ENCODE peak calls at places on chromosomes 6 and 20, in seven cellular contexts. R is sigmoid colon, Z is HepG2, L is stomach, O is GM23338, D is prostate gland, Y is Panc1. S is an unnamed sample.

GRCh38 chr6:45657243-45657642 is 279.5 kb upstream of the SUPT3H start:
- DNase-seq in R (no peak), Y (no peak), O (no peak), D (no peak), L (no peak), Z (no peak), S (no peak)

GRCh38 chr20:64082126-64082638 is 2.0 kb downstream of the LKAAEAR1 start:
- DNase-seq in R (no peak), Z (peak), O (peak), L (no peak), D (no peak), Y (no peak), S (no peak)

GRCh38 chr6:167549187-167549586 is 224.3 kb downstream of the TTLL2 start:
- DNase-seq in Z (no peak), R (no peak), D (no peak), L (no peak), Y (no peak), O (no peak), S (no peak)

GRCh38 chr20:54848984-54849538 is 373.7 kb downstream of the DOK5 start:
- DNase-seq in L (no peak), Y (no peak), O (no peak), D (no peak), R (no peak), Z (no peak), S (no peak)

GRCh38 chr6:77245026-77245425 is 218.3 kb downstream of the HTR1B start:
- DNase-seq in Z (no peak), D (no peak), Y (no peak), R (no peak), O (no peak), L (no peak), S (no peak)

GRCh38 chr20:1945134-1945618 is 48.7 kb downstream of the PDYN start:
- DNase-seq in Z (no peak), R (peak), O (no peak), Y (no peak), L (peak), D (no peak), S (peak)

GRCh38 chr6:39061182-39061581 is 12.6 kb downstream of the GLP1R start:
- DNase-seq in L (no peak), Z (no peak), R (no peak), O (no peak), D (no peak), Y (no peak), S (no peak)

GRCh38 chr20:29740951-29741593 is 1516.4 kb upstream of the DEFB115 start:
- DNase-seq in Y (no peak), D (no peak), R (no peak), O (no peak), Z (no peak), L (peak), S (no peak)

GRCh38 chr6:87754828-87755227 is 52.8 kb upstream of the AKIRIN2 start:
- DNase-seq in O (no peak), D (no peak), R (no peak), Z (no peak), L (no peak), Y (no peak), S (peak)

GRCh38 chr6:3410385-3411360 is 46.2 kb downstream of the SLC22A23 start:
- DNase-seq in Y (peak), O (peak), R (peak), L (peak), D (no peak), Z (peak), S (peak)

GRCh38 chr6:105714846-105715245 is 312.0 kb upstream of the PREP start:
- DNase-seq in R (no peak), L (no peak), D (no peak), Z (no peak), Y (no peak), O (no peak), S (no peak)

GRCh38 chr6:92201618-92202017 is 1217.7 kb downstream of the EPHA7 start:
- DNase-seq in R (no peak), O (no peak), Z (no peak), D (no peak), Y (no peak), L (no peak), S (no peak)

GRCh38 chr20:62365814-62366369 is 1.2 kb downstream of the LAMA5 start:
- DNase-seq in Y (no peak), D (peak), O (peak), R (peak), Z (no peak), L (no peak), S (no peak)

GRCh38 chr20:8787090-8787489 is 281.8 kb upstream of the PLCB4 start:
- DNase-seq in L (no peak), D (no peak), Z (no peak), R (no peak), O (no peak), Y (no peak), S (no peak)

GRCh38 chr6:114936060-114936459 is 593.2 kb upstream of the HS3ST5 start:
- DNase-seq in O (peak), Z (no peak), L (no peak), D (no peak), R (no peak), Y (no peak), S (no peak)

GRCh38 chr6:43809417-43810305 is 39.6 kb downstream of the VEGFA start:
- DNase-seq in Y (no peak), D (no peak), L (peak), R (peak), O (no peak), Z (peak), S (no peak)

GRCh38 chr6:32240686-32241085 is 16.8 kb upstream of the NOTCH4 start:
- DNase-seq in D (no peak), R (no peak), L (no peak), O (no peak), Z (no peak), Y (no peak), S (no peak)

GRCh38 chr20:16583444-16583843 is 10.2 kb upstream of the KIF16B start:
- DNase-seq in R (no peak), L (no peak), Y (no peak), D (no peak), O (no peak), Z (no peak), S (no peak)

GRCh38 chr6:103113416-103113815 is 1719.9 kb downstream of the GRIK2 start:
- DNase-seq in R (no peak), O (no peak), Z (no peak), L (no peak), D (no peak), Y (no peak), S (no peak)

GRCh38 chr6:4017847-4018193 is 61.1 kb downstream of the FAM217A start:
- DNase-seq in O (peak), D (no peak), L (no peak), Y (no peak), R (no peak), Z (peak), S (no peak)

GRCh38 chr20:41391587-41392001 is 25.0 kb upstream of the EMILIN3 start:
- DNase-seq in Y (no peak), O (peak), Z (no peak), D (no peak), R (no peak), L (no peak), S (no peak)

GRCh38 chr20:31579245-31579644 is 25.8 kb upstream of the ID1 start:
- DNase-seq in R (no peak), O (no peak), Y (no peak), Z (no peak), L (no peak), D (no peak), S (no peak)

GRCh38 chr6:56827908-56828649 is 126.8 kb upstream of the BEND6 start:
- DNase-seq in O (no peak), D (no peak), R (no peak), Y (no peak), L (no peak), Z (no peak), S (no peak)

GRCh38 chr6:359261-360035 is 32.1 kb upstream of the IRF4 start:
- DNase-seq in O (no peak), L (no peak), R (peak), Y (no peak), D (no peak), Z (no peak), S (no peak)

GRCh38 chr6:95574811-95575210 is 2.5 kb upstream of the MANEA start:
- DNase-seq in R (no peak), L (no peak), O (no peak), Y (no peak), Z (peak), D (peak), S (peak)

GRCh38 chr20:56788041-56788670 is 159.1 kb downstream of the TFAP2C start:
- DNase-seq in L (no peak), Z (peak), O (no peak), R (peak), Y (peak), D (no peak), S (peak)

GRCh38 chr6:154458565-154459475 is 51.7 kb downstream of the CNKSR3 start:
- DNase-seq in Z (no peak), R (no peak), L (no peak), Y (no peak), O (no peak), D (no peak), S (no peak)

GRCh38 chr6:162684961-162685360 is 42.6 kb downstream of the PRKN start:
- DNase-seq in O (no peak), R (no peak), Y (no peak), L (no peak), D (no peak), Z (no peak), S (no peak)

GRCh38 chr6:111306104-111306888 is 176.7 kb downstream of the REV3L start:
- DNase-seq in Y (no peak), Z (no peak), L (no peak), O (peak), D (no peak), R (no peak), S (no peak)

GRCh38 chr20:59789641-59790040 is 143.8 kb downstream of the SYCP2 start:
- DNase-seq in R (peak), O (no peak), Z (no peak), Y (no peak), D (no peak), L (peak), S (no peak)

GRCh38 chr6:1197309-1197708 is 114.6 kb upstream of the FOXQ1 start:
- DNase-seq in L (no peak), O (no peak), Y (no peak), D (no peak), Z (no peak), R (no peak), S (no peak)

GRCh38 chr6:74431873-74432272 is 735.9 kb downstream of the CD109 start:
- DNase-seq in Y (no peak), Z (no peak), L (no peak), O (no peak), R (no peak), D (no peak), S (no peak)

GRCh38 chr6:75397806-75398465 is 95.7 kb downstream of the FILIP1 start:
- DNase-seq in Z (peak), L (no peak), R (no peak), O (no peak), D (no peak), Y (no peak), S (no peak)

GRCh38 chr6:72554203-72554564 is 67.7 kb upstream of the KCNQ5 start:
- DNase-seq in R (no peak), D (no peak), Z (no peak), L (no peak), Y (peak), O (no peak), S (no peak)

GRCh38 chr6:155162682-155163081 is 101.1 kb upstream of the CLDN20 start:
- DNase-seq in O (no peak), R (no peak), D (no peak), Y (no peak), L (no peak), Z (no peak), S (no peak)

GRCh38 chr6:11614534-11615213 is 77.1 kb downstream of the TMEM170B start:
- DNase-seq in L (no peak), Z (no peak), R (no peak), O (no peak), Y (no peak), D (no peak), S (no peak)

GRCh38 chr20:3815703-3816315 is 4.5 kb upstream of the AP5S1 start:
- DNase-seq in Y (no peak), D (no peak), O (no peak), Z (no peak), L (no peak), R (peak), S (no peak)

GRCh38 chr6:150251566-150252186 is 108.8 kb downstream of the PPP1R14C start:
- DNase-seq in D (no peak), R (no peak), L (no peak), Y (no peak), Z (no peak), O (no peak), S (no peak)

GRCh38 chr6:169714595-169714994 is 9.7 kb downstream of the PHF10 start:
- DNase-seq in R (no peak), O (no peak), Z (no peak), L (no peak), Y (no peak), D (no peak), S (no peak)

GRCh38 chr6:169707772-169708171 is 5.8 kb downstream of the C6orf120 start:
- DNase-seq in L (no peak), Y (no peak), Z (no peak), D (no peak), O (no peak), R (no peak), S (no peak)

GRCh38 chr6:169710009-169710408 is 8.1 kb downstream of the C6orf120 start:
- DNase-seq in R (no peak), L (no peak), O (no peak), Y (no peak), Z (no peak), D (no peak), S (no peak)

GRCh38 chr6:169714178-169714577 is 10.1 kb downstream of the PHF10 start:
- DNase-seq in D (no peak), L (no peak), Y (no peak), R (no peak), Z (no peak), O (no peak), S (no peak)

GRCh38 chr6:169709293-169709692 is 7.4 kb downstream of the C6orf120 start:
- DNase-seq in Y (no peak), O (no peak), R (no peak), D (no peak), L (no peak), Z (no peak), S (no peak)
- TF ChIP-seq POLR2AphosphoS5 in Y (no peak), O (no peak), R (no peak), D (no peak), L (no peak), Z (no peak), S (no peak)

GRCh38 chr6:159043236-159043635 is 1.6 kb downstream of the TAGAP start:
- DNase-seq in R (no peak), O (no peak), D (no peak), L (no peak), Y (no peak), Z (no peak), S (no peak)

GRCh38 chr6:159042824-159043181 is 2.0 kb downstream of the TAGAP start:
- DNase-seq in L (no peak), O (no peak), Z (no peak), R (no peak), D (no peak), Y (no peak), S (no peak)

GRCh38 chr6:159043986-159044385 is 805 bp downstream of the TAGAP start:
- DNase-seq in Z (no peak), D (no peak), Y (no peak), R (no peak), O (no peak), L (no peak), S (no peak)

GRCh38 chr6:159045826-159046225 is 1.0 kb upstream of the TAGAP start:
- DNase-seq in L (no peak), R (no peak), Z (no peak), Y (no peak), D (no peak), O (peak), S (no peak)

GRCh38 chr6:159044899-159045727 is at the start of gene TAGAP:
- DNase-seq in R (peak), Z (no peak), L (peak), Y (no peak), D (peak), O (no peak), S (peak)
- H3K4me3 ChIP-seq in R (peak), Z (no peak), L (peak), Y (no peak), D (peak), O (no peak), S (peak)

GRCh38 chr20:60993647-60994046 is 258.4 kb upstream of the CDH4 start:
- DNase-seq in R (no peak), Y (no peak), O (peak), Z (no peak), L (no peak), D (no peak), S (no peak)

GRCh38 chr20:60986757-60987156 is 265.3 kb upstream of the CDH4 start:
- DNase-seq in L (no peak), R (no peak), D (no peak), Z (no peak), O (no peak), Y (no peak), S (no peak)

GRCh38 chr20:60984666-60985065 is 267.4 kb upstream of the CDH4 start:
- DNase-seq in Z (no peak), Y (no peak), D (no peak), R (no peak), O (no peak), L (no peak), S (no peak)

GRCh38 chr20:60990647-60991046 is 261.4 kb upstream of the CDH4 start:
- DNase-seq in O (no peak), L (no peak), Y (no peak), R (no peak), D (no peak), Z (no peak), S (no peak)
- TF ChIP-seq POLR2AphosphoS5 in O (no peak), L (no peak), Y (no peak), R (no peak), D (no peak), Z (no peak), S (no peak)

DNA sequence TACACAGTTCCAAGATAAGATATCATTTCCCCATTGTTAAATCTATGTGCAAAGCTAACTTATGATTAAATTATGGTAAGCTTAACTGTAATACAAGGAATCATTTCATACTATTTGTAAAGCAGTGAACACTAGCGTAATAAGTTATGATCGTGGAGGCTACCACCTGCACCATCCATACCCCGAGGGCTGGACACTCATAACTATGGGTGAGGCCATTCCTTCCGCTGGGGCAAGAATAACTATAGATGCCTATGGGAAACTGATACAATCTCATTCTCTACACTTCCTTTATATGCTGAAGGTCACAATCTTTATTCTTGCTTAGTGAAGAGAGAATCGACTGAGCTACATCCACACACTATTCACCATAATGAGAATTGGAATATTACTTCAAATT is 916.0 kb upstream of the FLRT3 start:
- DNase-seq in O (no peak), Z (no peak), Y (no peak), L (no peak), D (no peak), R (no peak), S (no peak)
- H3K4me3 ChIP-seq in O (no peak), Z (no peak), Y (no peak), L (no peak), D (no peak), R (no peak), S (no peak)

DNA sequence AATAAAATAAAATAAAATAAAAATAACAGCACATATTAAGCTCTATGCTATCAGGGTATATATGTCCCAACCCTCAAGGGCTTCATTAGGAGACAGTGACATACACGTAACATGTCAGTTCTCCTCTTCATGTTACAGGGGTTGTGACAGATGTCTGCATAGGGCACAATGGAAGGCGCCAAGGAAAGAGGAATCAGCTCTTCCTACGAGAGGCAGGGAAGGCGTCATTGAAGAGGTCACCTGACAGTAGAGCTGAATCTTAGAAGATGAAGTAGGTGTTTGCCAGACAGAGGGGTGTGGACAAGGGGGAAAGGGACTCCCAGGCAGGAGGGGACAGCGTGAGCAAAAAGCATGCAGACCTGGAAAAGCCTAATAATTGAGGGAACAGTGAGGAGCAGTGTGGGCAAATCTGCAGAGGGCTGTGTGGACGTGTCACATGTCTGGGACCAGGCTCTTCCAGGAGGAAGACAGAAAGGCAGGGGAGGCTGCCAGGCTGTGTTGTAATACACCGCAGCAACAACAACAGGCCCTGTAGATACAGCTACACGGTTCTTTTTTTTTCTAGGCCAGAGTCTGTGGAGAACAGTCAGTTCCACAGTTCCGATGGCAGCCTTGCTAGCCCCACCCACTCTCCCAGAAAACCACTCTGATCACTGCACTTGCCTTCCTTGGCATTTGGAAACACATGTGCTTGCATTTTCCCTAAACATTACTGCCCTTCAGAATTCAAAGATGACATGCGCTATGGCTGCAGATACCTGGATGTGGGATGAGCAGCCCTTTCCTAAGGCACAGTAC is 2.5 kb upstream of the FKBP5 start:
- DNase-seq in O (no peak), Z (no peak), Y (no peak), R (peak), D (peak), L (peak), S (peak)
- TF ChIP-seq POLR2AphosphoS5 in O (no peak), Z (no peak), Y (no peak), R (peak), D (peak), L (peak), S (peak)

S was measured in HL-60.